ENCODE peak calls at places on chromosome 21, in ten cellular contexts. I, V, D, W, O, G, H, F, E and M are unnamed samples.

GRCh38 chr21:31974454-31974985 is 101.7 kb downstream of the HUNK start:
- DNase-seq in I (no peak), V (no peak), D (no peak), W (no peak), O (no peak), G (no peak), H (no peak), F (no peak), E (no peak), M (peak; percentile 5)

GRCh38 chr21:31682625-31683024 is 23.1 kb downstream of the SOD1 start:
- DNase-seq in I (no peak), V (no peak), D (no peak), W (no peak), O (no peak), G (no peak), H (no peak), F (peak; percentile 82), E (no peak), M (no peak)

GRCh38 chr21:28375708-28376385 is 616.8 kb downstream of the LTN1 start:
- DNase-seq in I (peak; percentile 74), V (no peak), D (no peak), W (peak; percentile 23), O (peak; percentile 80), G (no peak), H (no peak), F (peak; percentile 82), E (no peak), M (no peak)

GRCh38 chr21:28776251-28776650 is 216.4 kb downstream of the LTN1 start:
- DNase-seq in I (peak; percentile 46), V (no peak), D (no peak), W (peak; percentile 75), O (peak; percentile 94), G (no peak), H (no peak), F (peak; percentile 79), E (no peak), M (peak; percentile 52)

GRCh38 chr21:25639922-25640670 is 1.0 kb downstream of the JAM2 start:
- DNase-seq in I (no peak), V (no peak), D (no peak), W (peak; percentile 3), O (no peak), G (peak; percentile 61), H (no peak), F (no peak), E (no peak), M (peak; percentile 29)

GRCh38 chr21:42118901-42119300 is 47.8 kb downstream of the UMODL1 start:
- DNase-seq in I (no peak), V (no peak), D (no peak), W (no peak), O (no peak), G (no peak), H (no peak), F (no peak), E (no peak), M (no peak)

GRCh38 chr21:42317826-42318746 is 2.9 kb upstream of the TFF3 start:
- DNase-seq in I (no peak), V (no peak), D (no peak), W (no peak), O (no peak), G (no peak), H (no peak), F (no peak), E (no peak), M (no peak)

GRCh38 chr21:14711287-14711686 is 165.2 kb upstream of the SAMSN1 start:
- DNase-seq in I (no peak), V (no peak), D (no peak), W (no peak), O (no peak), G (no peak), H (no peak), F (no peak), E (no peak), M (no peak)

GRCh38 chr21:34875830-34876229 is 173.3 kb downstream of the RUNX1 start:
- DNase-seq in I (peak; percentile 84), V (no peak), D (no peak), W (no peak), O (no peak), G (no peak), H (no peak), F (peak; percentile 27), E (no peak), M (no peak)

GRCh38 chr21:36436829-36437744 is 42.8 kb downstream of the CLDN14 start:
- DNase-seq in I (no peak), V (no peak), D (no peak), W (no peak), O (no peak), G (no peak), H (no peak), F (peak; percentile 13), E (no peak), M (no peak)

GRCh38 chr21:28867401-28867800 is 125.3 kb downstream of the LTN1 start:
- DNase-seq in I (no peak), V (no peak), D (no peak), W (no peak), O (no peak), G (no peak), H (no peak), F (peak; percentile 54), E (no peak), M (no peak)

GRCh38 chr21:38416791-38417190 is 81.5 kb downstream of the ERG start:
- DNase-seq in I (no peak), V (no peak), D (no peak), W (no peak), O (no peak), G (no peak), H (no peak), F (peak; percentile 34), E (no peak), M (no peak)

GRCh38 chr21:32425628-32426027 is 13.1 kb downstream of the EVA1C start:
- DNase-seq in I (no peak), V (no peak), D (no peak), W (no peak), O (no peak), G (no peak), H (no peak), F (no peak), E (no peak), M (no peak)

GRCh38 chr21:21396424-21396823 is 398.2 kb downstream of the NCAM2 start:
- DNase-seq in I (no peak), V (no peak), D (no peak), W (no peak), O (no peak), G (no peak), H (no peak), F (no peak), E (no peak), M (no peak)

GRCh38 chr21:34974162-34974981 is 74.7 kb downstream of the RUNX1 start:
- DNase-seq in I (peak; percentile 15), V (no peak), D (no peak), W (peak; percentile 75), O (no peak), G (no peak), H (no peak), F (peak; percentile 52), E (no peak), M (peak; percentile 71)

GRCh38 chr21:26469789-26470188 is 103.3 kb downstream of the CYYR1 start:
- DNase-seq in I (peak; percentile 94), V (no peak), D (no peak), W (peak; percentile 61), O (peak; percentile 86), G (no peak), H (no peak), F (peak; percentile 77), E (peak; percentile 35), M (no peak)

GRCh38 chr21:38930838-38931237 is 125.1 kb downstream of the ETS2 start:
- DNase-seq in I (peak; percentile 83), V (no peak), D (no peak), W (peak; percentile 97), O (peak; percentile 62), G (no peak), H (no peak), F (peak; percentile 80), E (no peak), M (no peak)

GRCh38 chr21:22890656-22891055 is 1892.4 kb downstream of the NCAM2 start:
- DNase-seq in I (no peak), V (no peak), D (no peak), W (no peak), O (no peak), G (no peak), H (no peak), F (no peak), E (no peak), M (no peak)

GRCh38 chr21:44878053-44878982 is 4.8 kb upstream of the PTTG1IP start:
- DNase-seq in I (no peak), V (no peak), D (no peak), W (peak; percentile 37), O (no peak), G (no peak), H (no peak), F (no peak), E (no peak), M (no peak)

GRCh38 chr21:38712076-38712475 is 93.7 kb upstream of the ETS2 start:
- DNase-seq in I (peak; percentile 33), V (peak; percentile 31), D (no peak), W (peak; percentile 43), O (no peak), G (no peak), H (peak; percentile 44), F (peak; percentile 57), E (no peak), M (no peak)

GRCh38 chr21:24895885-24896734 is 711.2 kb downstream of the MRPL39 start:
- DNase-seq in I (no peak), V (no peak), D (no peak), W (no peak), O (no peak), G (no peak), H (no peak), F (peak; percentile 0), E (no peak), M (no peak)

GRCh38 chr21:37496972-37497371 is 130.4 kb downstream of the DYRK1A start:
- DNase-seq in I (no peak), V (no peak), D (no peak), W (peak; percentile 12), O (no peak), G (no peak), H (no peak), F (peak; percentile 16), E (no peak), M (no peak)

GRCh38 chr21:42654179-42654912 is 925 bp downstream of the PDE9A start:
- DNase-seq in I (no peak), V (peak; percentile 84), D (no peak), W (peak; percentile 75), O (no peak), G (no peak), H (peak; percentile 67), F (no peak), E (no peak), M (no peak)

GRCh38 chr21:45373991-45374816 is 30.8 kb upstream of the COL18A1 start:
- DNase-seq in I (no peak), V (no peak), D (no peak), W (no peak), O (no peak), G (peak; percentile 33), H (no peak), F (no peak), E (peak; percentile 28), M (no peak)

GRCh38 chr21:42187976-42188653 is 30.8 kb upstream of the ABCG1 start:
- DNase-seq in I (no peak), V (no peak), D (peak; percentile 57), W (no peak), O (no peak), G (no peak), H (no peak), F (no peak), E (peak; percentile 69), M (peak; percentile 85)

GRCh38 chr21:28871388-28872015 is 121.2 kb downstream of the LTN1 start:
- DNase-seq in I (peak; percentile 4), V (no peak), D (no peak), W (no peak), O (no peak), G (no peak), H (no peak), F (no peak), E (no peak), M (no peak)

GRCh38 chr21:44450999-44451398 is 4.3 kb upstream of the LRRC3 start:
- DNase-seq in I (no peak), V (no peak), D (no peak), W (no peak), O (no peak), G (no peak), H (no peak), F (no peak), E (peak; percentile 27), M (no peak)

GRCh38 chr21:36163780-36164426 is 7.3 kb downstream of the DOP1B start:
- DNase-seq in I (no peak), V (no peak), D (no peak), W (no peak), O (no peak), G (no peak), H (no peak), F (no peak), E (no peak), M (no peak)